ENCODE peak calls at places on chromosome 5, in eight cellular contexts. P is heart right ventricle, H is bronchial epithelial cell, R is ovary, V is IMR-90, M is PC-3, S is kidney epithelial cell, F is epithelial cell of esophagus. Y is an unnamed sample.

GRCh38 chr5:34538026-34538672 is 118.0 kb upstream of the RAI14 start:
- DNase-seq in H (peak), V (peak), M (peak), F (peak), P (no peak), R (no peak), S (no peak), Y (no peak)

GRCh38 chr5:66515209-66515608 is 81.0 kb upstream of the MAST4 start:
- DNase-seq in P (no peak), H (no peak), R (no peak), S (no peak), V (no peak), F (no peak), M (no peak), Y (no peak)

GRCh38 chr5:163033656-163034055 is 403.7 kb upstream of the CCNG1 start:
- DNase-seq in S (no peak), M (no peak), H (no peak), P (no peak), F (no peak), V (no peak), R (no peak), Y (no peak)

GRCh38 chr5:11477786-11478185 is 426.5 kb downstream of the CTNND2 start:
- DNase-seq in H (no peak), V (no peak), S (no peak), F (no peak), P (no peak), R (no peak), M (no peak), Y (no peak)

GRCh38 chr5:108639356-108639755 is 108.3 kb upstream of the FER start:
- DNase-seq in F (no peak), H (no peak), S (no peak), R (no peak), P (no peak), V (no peak), M (no peak), Y (no peak)

GRCh38 chr5:52925001-52925400 is 64.2 kb upstream of the ITGA2 start:
- DNase-seq in S (no peak), F (no peak), M (no peak), P (no peak), R (no peak), H (no peak), V (no peak), Y (no peak)

GRCh38 chr5:56314536-56314935 is 81.4 kb upstream of the ANKRD55 start:
- DNase-seq in H (no peak), V (no peak), M (peak), P (no peak), S (no peak), R (no peak), F (peak), Y (no peak)

GRCh38 chr5:72138943-72139467 is 31.7 kb downstream of the MAP1B start:
- DNase-seq in M (peak), F (peak), P (no peak), H (peak), S (peak), R (peak), V (peak), Y (peak)

GRCh38 chr5:21663082-21663481 is 1190.1 kb downstream of the CDH12 start:
- DNase-seq in P (no peak), F (no peak), R (no peak), S (no peak), M (no peak), H (no peak), V (no peak), Y (no peak)

GRCh38 chr5:159052282-159053011 is 47.3 kb downstream of the EBF1 start:
- DNase-seq in R (no peak), P (no peak), F (no peak), V (no peak), S (no peak), M (no peak), H (no peak), Y (no peak)

GRCh38 chr5:146447734-146448380 is 724 bp downstream of the TCERG1 start:
- DNase-seq in S (no peak), F (peak), M (peak), R (no peak), P (peak), H (peak), V (peak), Y (peak)

GRCh38 chr5:14236757-14237156 is 93.6 kb downstream of the TRIO start:
- DNase-seq in H (no peak), S (no peak), P (no peak), F (no peak), M (no peak), V (no peak), R (no peak), Y (no peak)

GRCh38 chr5:35811108-35811741 is 45.5 kb upstream of the IL7R start:
- DNase-seq in F (no peak), M (peak), R (no peak), H (no peak), V (peak), P (no peak), S (no peak), Y (no peak)
- H3K4me3 ChIP-seq in F (no peak), M (no peak), R (no peak), H (no peak), V (no peak), P (no peak), S (no peak), Y (no peak)

DNA sequence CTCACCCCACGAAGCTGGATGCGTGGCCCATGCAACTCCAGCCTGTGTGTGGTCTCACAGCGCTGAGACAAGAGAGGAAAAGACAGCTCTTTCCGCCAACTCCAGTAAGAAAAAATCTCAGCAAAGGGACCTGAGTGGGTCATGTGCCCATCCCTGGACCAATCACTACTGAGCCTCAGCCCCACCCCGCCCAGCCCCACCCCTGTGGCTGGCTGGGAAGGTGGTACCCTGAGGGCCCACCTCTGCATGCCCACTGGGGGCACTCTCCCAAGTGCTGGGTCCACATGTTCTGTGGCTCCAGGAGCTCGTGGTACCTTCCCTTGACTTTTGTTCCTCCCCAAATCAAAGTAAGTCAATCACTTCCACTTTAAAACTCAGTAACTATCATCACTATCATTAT is 105.1 kb upstream of the SMIM23 start:
- DNase-seq in H (no peak), R (no peak), V (no peak), S (no peak), M (no peak), F (no peak), P (no peak), Y (no peak)
- TF ChIP-seq CTCF in H (no peak), R (no peak), V (no peak), S (no peak), M (no peak), F (no peak), P (no peak), Y (no peak)

DNA sequence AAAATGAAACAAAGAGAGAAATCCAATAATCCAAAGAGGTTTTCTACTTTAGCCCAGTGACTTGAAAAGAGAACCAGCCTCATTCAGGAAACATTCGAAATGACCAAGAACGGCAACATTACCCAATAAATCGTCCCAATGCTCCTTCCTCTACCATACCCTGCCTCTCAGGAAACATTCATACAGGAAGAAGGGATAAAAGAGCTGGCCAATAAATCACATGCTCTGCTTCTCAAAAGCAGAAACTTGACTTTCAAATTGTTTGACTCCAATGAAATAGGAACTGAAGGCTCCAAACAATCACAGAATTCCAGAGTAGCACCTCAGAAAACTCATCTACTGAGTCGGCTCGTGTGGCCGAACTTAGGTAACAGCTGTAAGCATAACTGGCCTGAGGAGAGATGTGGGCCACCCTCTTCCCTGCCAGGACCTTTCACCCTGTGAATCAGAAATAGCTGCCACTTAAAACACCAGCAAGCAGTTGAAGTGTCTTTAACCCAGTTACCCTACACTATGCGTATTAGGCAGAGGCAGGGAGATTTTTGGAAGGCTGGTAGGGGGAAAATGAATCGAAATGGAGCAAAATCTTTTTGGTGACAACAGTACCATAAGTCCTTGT is 14.6 kb downstream of the ARL15 start:
- DNase-seq in S (no peak), V (no peak), R (no peak), H (no peak), P (peak), M (no peak), F (no peak), Y (no peak)
- H3K4me3 ChIP-seq in S (no peak), V (no peak), R (no peak), H (no peak), P (peak), M (no peak), F (no peak), Y (no peak)

GRCh38 chr5:111697215-111697614 is 59.8 kb downstream of the NREP start:
- DNase-seq in F (peak), P (peak), S (no peak), H (peak), V (no peak), R (no peak), M (no peak), Y (no peak)

GRCh38 chr5:111694183-111694582 is 62.8 kb downstream of the NREP start:
- DNase-seq in R (no peak), S (no peak), M (peak), F (peak), V (peak), P (no peak), H (peak), Y (peak)

GRCh38 chr5:111699976-111700375 is 57.0 kb downstream of the NREP start:
- DNase-seq in H (peak), P (no peak), M (peak), S (no peak), R (no peak), F (peak), V (no peak), Y (no peak)

GRCh38 chr5:111699324-111699723 is 57.7 kb downstream of the NREP start:
- DNase-seq in F (peak), M (no peak), R (no peak), P (no peak), S (no peak), V (no peak), H (peak), Y (no peak)

DNA sequence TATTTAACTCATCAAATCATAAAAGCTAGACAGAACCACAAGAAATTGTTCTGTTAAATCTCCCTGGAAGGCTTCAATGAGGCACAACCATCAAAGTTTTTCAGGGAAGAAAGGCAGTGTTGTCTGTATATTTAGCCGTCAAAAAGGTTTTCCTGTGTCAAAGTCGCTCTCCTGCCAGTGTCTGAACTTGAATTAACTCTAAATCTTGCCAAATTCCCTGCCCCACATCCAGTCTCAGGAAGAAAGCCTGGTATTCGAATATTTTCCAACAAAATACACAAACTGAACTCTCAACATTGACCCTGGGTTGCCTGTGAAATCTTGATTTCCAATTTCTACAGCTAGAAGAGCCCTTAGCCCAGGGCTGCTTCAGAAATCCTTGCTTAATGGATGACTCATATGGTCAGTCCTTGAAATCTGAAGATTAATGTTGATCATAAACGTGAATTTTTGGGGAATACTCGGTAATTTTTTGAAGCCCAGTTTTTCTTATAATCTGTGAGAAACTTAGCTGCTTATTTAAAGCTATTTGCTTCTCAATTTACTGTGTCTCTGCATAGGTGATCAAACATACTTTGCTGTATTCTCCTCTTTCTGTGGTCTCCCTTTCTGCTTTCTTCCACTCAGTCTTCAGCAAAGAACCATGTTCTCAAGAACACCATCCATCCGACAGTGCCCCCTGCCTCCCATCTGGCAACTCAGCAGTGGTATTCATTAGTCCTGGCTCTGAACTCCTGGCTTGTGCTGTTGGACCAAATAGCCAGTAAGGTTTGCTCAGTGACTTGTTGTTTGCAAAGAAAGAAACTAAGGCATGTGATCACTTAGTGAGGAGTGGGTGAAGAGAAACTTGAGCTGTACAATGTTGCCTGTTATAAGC is 58.9 kb downstream of the NREP start:
- DNase-seq in R (no peak), H (peak), S (no peak), P (no peak), F (peak), M (peak), V (peak), Y (peak)
- TF ChIP-seq CTCF in R (no peak), H (no peak), S (peak), P (peak), F (peak), M (peak), V (peak), Y (peak)

GRCh38 chr5:127741412-127741811 is 38.2 kb downstream of the CCDC192 start:
- DNase-seq in F (no peak), H (no peak), P (no peak), R (no peak), V (no peak), M (no peak), S (no peak), Y (no peak)

GRCh38 chr5:127739807-127740384 is 36.7 kb downstream of the CCDC192 start:
- DNase-seq in S (no peak), H (no peak), M (no peak), F (no peak), V (no peak), P (no peak), R (no peak), Y (no peak)
- H3K4me3 ChIP-seq in S (no peak), H (no peak), M (no peak), F (no peak), V (no peak), P (no peak), R (no peak), Y (no peak)

GRCh38 chr5:61790007-61790406 is 457.9 kb downstream of the ZSWIM6 start:
- DNase-seq in V (no peak), F (no peak), M (no peak), S (no peak), H (no peak), R (no peak), P (no peak), Y (no peak)

DNA sequence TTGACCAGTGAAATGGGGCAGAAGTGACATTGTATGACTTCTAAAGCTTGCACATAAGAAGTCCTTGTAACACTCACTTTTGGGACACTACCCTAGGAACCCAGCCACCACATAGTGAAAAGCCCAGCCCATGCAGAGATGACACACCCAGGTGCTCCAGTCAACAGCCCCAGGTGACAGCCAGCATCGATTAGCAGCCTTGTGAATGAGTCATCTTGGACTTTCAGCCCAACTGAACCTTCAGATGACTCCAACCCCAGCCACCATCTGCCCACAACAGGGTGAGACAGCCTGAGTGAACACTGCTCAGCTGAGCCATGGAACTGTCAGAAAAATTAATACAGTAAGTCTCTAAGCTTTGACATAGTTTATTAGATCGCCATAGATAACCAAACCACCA is 458.6 kb downstream of the ZSWIM6 start:
- DNase-seq in V (no peak), S (no peak), R (no peak), F (peak), P (no peak), H (peak), M (peak), Y (no peak)
- TF ChIP-seq CTCF in V (no peak), S (no peak), R (no peak), F (no peak), P (no peak), H (no peak), M (no peak), Y (no peak)